ENCODE peak calls at places on chromosomes 12 and 14, in six cellular contexts. One of them, this sample, is unnamed.

GRCh38 chr12:65891219-65891618 is 66.9 kb downstream of the HMGA2 start:
- DNase-seq in stimulated activated CD4-positive, alpha-beta T cell treated with anti-CD3 and anti-CD28 coated beads, Interleukin-2, amount 100 ng/mL, for 24 hours: no peak
- DNase-seq in astrocyte: peak
- DNase-seq in stomach: no peak
- DNase-seq in left cardiac atrium: no peak
- DNase-seq in anterior cingulate cortex: no peak
- DNase-seq in this sample: no peak

GRCh38 chr12:103308396-103308795 is 187.4 kb downstream of the C12orf42 start:
- DNase-seq in stimulated activated CD4-positive, alpha-beta T cell treated with anti-CD3 and anti-CD28 coated beads, Interleukin-2, amount 100 ng/mL, for 24 hours: no peak
- DNase-seq in astrocyte: no peak
- DNase-seq in stomach: no peak
- DNase-seq in left cardiac atrium: no peak
- DNase-seq in anterior cingulate cortex: no peak
- DNase-seq in this sample: no peak

GRCh38 chr12:69052613-69053408 is 119.8 kb upstream of the CPM start:
- DNase-seq in stimulated activated CD4-positive, alpha-beta T cell treated with anti-CD3 and anti-CD28 coated beads, Interleukin-2, amount 100 ng/mL, for 24 hours: peak
- DNase-seq in astrocyte: peak
- DNase-seq in stomach: no peak
- DNase-seq in left cardiac atrium: no peak
- DNase-seq in anterior cingulate cortex: no peak
- DNase-seq in this sample: no peak

GRCh38 chr12:11882301-11883019 is 188.3 kb upstream of the BCL2L14 start:
- DNase-seq in stimulated activated CD4-positive, alpha-beta T cell treated with anti-CD3 and anti-CD28 coated beads, Interleukin-2, amount 100 ng/mL, for 24 hours: no peak
- DNase-seq in astrocyte: no peak
- DNase-seq in stomach: no peak
- DNase-seq in left cardiac atrium: no peak
- DNase-seq in anterior cingulate cortex: no peak
- DNase-seq in this sample: no peak

GRCh38 chr14:85234626-85235025 is 295.3 kb upstream of the FLRT2 start:
- DNase-seq in stimulated activated CD4-positive, alpha-beta T cell treated with anti-CD3 and anti-CD28 coated beads, Interleukin-2, amount 100 ng/mL, for 24 hours: no peak
- DNase-seq in astrocyte: no peak
- DNase-seq in stomach: no peak
- DNase-seq in left cardiac atrium: no peak
- DNase-seq in anterior cingulate cortex: no peak
- DNase-seq in this sample: no peak

GRCh38 chr12:86376052-86376451 is 119.9 kb upstream of the MGAT4C start:
- DNase-seq in stimulated activated CD4-positive, alpha-beta T cell treated with anti-CD3 and anti-CD28 coated beads, Interleukin-2, amount 100 ng/mL, for 24 hours: no peak
- DNase-seq in astrocyte: no peak
- DNase-seq in stomach: no peak
- DNase-seq in left cardiac atrium: no peak
- DNase-seq in anterior cingulate cortex: no peak
- DNase-seq in this sample: no peak

GRCh38 chr14:103121846-103122577 is 1.2 kb upstream of the TNFAIP2 start:
- DNase-seq in stimulated activated CD4-positive, alpha-beta T cell treated with anti-CD3 and anti-CD28 coated beads, Interleukin-2, amount 100 ng/mL, for 24 hours: no peak
- DNase-seq in astrocyte: peak
- DNase-seq in stomach: peak
- DNase-seq in left cardiac atrium: peak
- DNase-seq in anterior cingulate cortex: no peak
- DNase-seq in this sample: no peak

GRCh38 chr14:92397140-92397815 is 74.3 kb downstream of the SLC24A4 start:
- DNase-seq in stimulated activated CD4-positive, alpha-beta T cell treated with anti-CD3 and anti-CD28 coated beads, Interleukin-2, amount 100 ng/mL, for 24 hours: no peak
- DNase-seq in astrocyte: peak
- DNase-seq in stomach: no peak
- DNase-seq in left cardiac atrium: no peak
- DNase-seq in anterior cingulate cortex: peak
- DNase-seq in this sample: no peak

GRCh38 chr12:49089831-49090773 is 4.5 kb downstream of the DHH start:
- DNase-seq in stimulated activated CD4-positive, alpha-beta T cell treated with anti-CD3 and anti-CD28 coated beads, Interleukin-2, amount 100 ng/mL, for 24 hours: peak
- DNase-seq in astrocyte: peak
- DNase-seq in stomach: peak
- DNase-seq in left cardiac atrium: peak
- DNase-seq in anterior cingulate cortex: no peak
- DNase-seq in this sample: no peak

GRCh38 chr12:29242921-29243431 is 93.9 kb downstream of the FAR2 start:
- DNase-seq in stimulated activated CD4-positive, alpha-beta T cell treated with anti-CD3 and anti-CD28 coated beads, Interleukin-2, amount 100 ng/mL, for 24 hours: no peak
- DNase-seq in astrocyte: peak
- DNase-seq in stomach: no peak
- DNase-seq in left cardiac atrium: no peak
- DNase-seq in anterior cingulate cortex: no peak
- DNase-seq in this sample: no peak

GRCh38 chr12:104219361-104219892 is 3.8 kb downstream of the TXNRD1 start:
- DNase-seq in stimulated activated CD4-positive, alpha-beta T cell treated with anti-CD3 and anti-CD28 coated beads, Interleukin-2, amount 100 ng/mL, for 24 hours: no peak
- DNase-seq in astrocyte: peak
- DNase-seq in stomach: no peak
- DNase-seq in left cardiac atrium: no peak
- DNase-seq in anterior cingulate cortex: no peak
- DNase-seq in this sample: no peak

GRCh38 chr12:1595026-1595561 is 713 bp upstream of the FBXL14 start:
- DNase-seq in stimulated activated CD4-positive, alpha-beta T cell treated with anti-CD3 and anti-CD28 coated beads, Interleukin-2, amount 100 ng/mL, for 24 hours: no peak
- DNase-seq in astrocyte: no peak
- DNase-seq in stomach: no peak
- DNase-seq in left cardiac atrium: no peak
- DNase-seq in anterior cingulate cortex: no peak
- DNase-seq in this sample: no peak

GRCh38 chr14:68780358-68781160 is 12.3 kb downstream of the ZFP36L1 start:
- DNase-seq in stimulated activated CD4-positive, alpha-beta T cell treated with anti-CD3 and anti-CD28 coated beads, Interleukin-2, amount 100 ng/mL, for 24 hours: peak
- DNase-seq in astrocyte: peak
- DNase-seq in stomach: peak
- DNase-seq in left cardiac atrium: peak
- DNase-seq in anterior cingulate cortex: peak
- DNase-seq in this sample: no peak